ENCODE peak calls at places on chromosome 15, in four cellular contexts. Z is ovary; T is anterior cingulate cortex; R is stimulated activated CD4-positive, alpha-beta T cell treated with anti-CD3 and anti-CD28 coated beads, TNF-alpha, amount 100 ng/mL, for 4 hours. P is an unnamed sample.

GRCh38 chr15:77650285-77650684 is 17.6 kb upstream of the LINGO1 start:
- DNase-seq in Z (no peak), T (no peak), R (no peak), P (no peak)

GRCh38 chr15:90228960-90229359 is 4.8 kb downstream of the CIB1 start:
- DNase-seq in Z (no peak), T (no peak), R (no peak), P (no peak)

GRCh38 chr15:67783303-67783702 is 42.0 kb upstream of the SKOR1 start:
- DNase-seq in Z (no peak), T (no peak), R (no peak), P (no peak)

GRCh38 chr15:31461911-31462480 is 135.4 kb downstream of the KLF13 start:
- DNase-seq in Z (no peak), T (no peak), R (no peak), P (no peak)

GRCh38 chr15:41988896-41989572 is 16.7 kb upstream of the EHD4 start:
- DNase-seq in Z (no peak), T (no peak), R (no peak), P (no peak)

GRCh38 chr15:75171408-75171807 is 30.3 kb upstream of the C15orf39 start:
- DNase-seq in Z (no peak), T (no peak), R (no peak), P (no peak)

GRCh38 chr15:29727871-29728270 is 94.4 kb downstream of the TJP1 start:
- DNase-seq in Z (no peak), T (no peak), R (no peak), P (no peak)

GRCh38 chr15:89907289-89907688 is 5.5 kb downstream of the ARPIN start:
- DNase-seq in Z (no peak), T (no peak), R (no peak), P (no peak)

GRCh38 chr15:36356978-36357582 is 222.3 kb upstream of the CDIN1 start:
- DNase-seq in Z (no peak), T (no peak), R (no peak), P (no peak)

GRCh38 chr15:88844749-88845386 is 41.6 kb downstream of the ACAN start:
- DNase-seq in Z (no peak), T (no peak), R (no peak), P (no peak)

GRCh38 chr15:50675524-50676144 is 11.0 kb downstream of the TRPM7 start:
- DNase-seq in Z (no peak), T (no peak), R (no peak), P (peak; percentile 19)